ENCODE peak calls at places on chromosomes 1 and 21, in six cellular contexts. L is GM23338, K is sigmoid colon, J is breast epithelium, F is prostate gland, Q is spleen. S is an unnamed sample. For H3K4me1, the result is how much of the 10 kb centered on the place peaks cover.

GRCh38 chr21:42565886-42566523 is 52.4 kb downstream of the SLC37A1 start:
- DNase-seq in Q (peak), J (peak), K (peak), L (no peak), F (no peak), S (peak)

GRCh38 chr1:167987174-167987573 is 50.3 kb upstream of the MPC2 start:
- DNase-seq in L (no peak), J (no peak), K (no peak), F (no peak), Q (no peak), S (no peak)

GRCh38 chr1:101820080-101820479 is 176.6 kb downstream of the OLFM3 start:
- DNase-seq in F (no peak), J (no peak), Q (no peak), K (no peak), L (peak), S (no peak)

GRCh38 chr1:234691567-234691966 is 81.6 kb upstream of the IRF2BP2 start:
- DNase-seq in K (no peak), F (no peak), Q (no peak), J (no peak), L (no peak), S (no peak)

GRCh38 chr1:2300004-2300771 is 72.1 kb downstream of the SKI start:
- DNase-seq in L (no peak), F (no peak), Q (peak), K (no peak), J (no peak), S (peak)

GRCh38 chr1:21115098-21115760 is 61.5 kb downstream of the EIF4G3 start:
- DNase-seq in Q (no peak), J (no peak), L (no peak), K (no peak), F (no peak), S (no peak)

GRCh38 chr1:84920159-84920558 is 27.2 kb upstream of the LPAR3 start:
- DNase-seq in J (no peak), Q (no peak), K (no peak), L (no peak), F (no peak), S (no peak)

GRCh38 chr1:156503672-156504055 is 3.1 kb upstream of the MEF2D start:
- DNase-seq in J (no peak), Q (no peak), L (no peak), F (no peak), K (no peak), S (no peak)

GRCh38 chr1:113916974-113917373 is 11.8 kb downstream of the DCLRE1B start:
- DNase-seq in K (no peak), Q (no peak), F (no peak), J (no peak), L (no peak), S (no peak)

GRCh38 chr1:24279590-24280232 is 39.4 kb upstream of the GRHL3 start:
- DNase-seq in Q (no peak), L (no peak), J (no peak), K (no peak), F (no peak), S (no peak)

GRCh38 chr1:64006276-64007051 is 197.0 kb upstream of the UBE2U start:
- DNase-seq in J (no peak), K (no peak), Q (no peak), F (peak), L (no peak), S (peak)

GRCh38 chr1:4653796-4654715 is at the start of gene AJAP1:
- DNase-seq in J (no peak), F (no peak), L (no peak), K (no peak), Q (no peak), S (no peak)

GRCh38 chr1:63779872-63780271 is 6.1 kb downstream of the ROR1 start:
- DNase-seq in F (no peak), L (no peak), K (no peak), Q (no peak), J (no peak), S (no peak)

GRCh38 chr1:2236695-2237677 is 8.9 kb downstream of the SKI start:
- DNase-seq in F (no peak), J (no peak), Q (peak), L (no peak), K (no peak), S (no peak)

GRCh38 chr21:28632718-28633408 is 359.8 kb downstream of the LTN1 start:
- DNase-seq in F (peak), K (no peak), J (no peak), Q (no peak), L (peak), S (no peak)

GRCh38 chr1:225762002-225762441 is 15.6 kb upstream of the SRP9 start:
- DNase-seq in F (no peak), L (no peak), J (no peak), Q (peak), K (no peak), S (peak)

GRCh38 chr1:19504796-19505693 is 19.7 kb upstream of the CAPZB start:
- DNase-seq in L (no peak), F (no peak), J (no peak), Q (no peak), K (peak), S (no peak)

GRCh38 chr1:109112652-109113285 is 1.1 kb upstream of the ELAPOR1 start:
- DNase-seq in K (peak), J (peak), Q (peak), F (peak), L (peak), S (peak)

GRCh38 chr1:110494522-110495406 is 24.2 kb downstream of the KCNA10 start:
- DNase-seq in Q (no peak), F (no peak), K (no peak), J (no peak), L (peak), S (no peak)

GRCh38 chr1:5993553-5994510 is 1.6 kb upstream of the NPHP4 start:
- DNase-seq in J (no peak), K (no peak), F (no peak), L (peak), Q (peak), S (no peak)

GRCh38 chr1:116880952-116881351 is 28.8 kb upstream of the PTGFRN start:
- DNase-seq in L (no peak), F (no peak), K (peak), Q (no peak), J (no peak), S (no peak)

GRCh38 chr1:235790123-235790522 is 76.6 kb downstream of the LYST start:
- DNase-seq in F (no peak), K (no peak), J (no peak), Q (no peak), L (no peak), S (no peak)

DNA sequence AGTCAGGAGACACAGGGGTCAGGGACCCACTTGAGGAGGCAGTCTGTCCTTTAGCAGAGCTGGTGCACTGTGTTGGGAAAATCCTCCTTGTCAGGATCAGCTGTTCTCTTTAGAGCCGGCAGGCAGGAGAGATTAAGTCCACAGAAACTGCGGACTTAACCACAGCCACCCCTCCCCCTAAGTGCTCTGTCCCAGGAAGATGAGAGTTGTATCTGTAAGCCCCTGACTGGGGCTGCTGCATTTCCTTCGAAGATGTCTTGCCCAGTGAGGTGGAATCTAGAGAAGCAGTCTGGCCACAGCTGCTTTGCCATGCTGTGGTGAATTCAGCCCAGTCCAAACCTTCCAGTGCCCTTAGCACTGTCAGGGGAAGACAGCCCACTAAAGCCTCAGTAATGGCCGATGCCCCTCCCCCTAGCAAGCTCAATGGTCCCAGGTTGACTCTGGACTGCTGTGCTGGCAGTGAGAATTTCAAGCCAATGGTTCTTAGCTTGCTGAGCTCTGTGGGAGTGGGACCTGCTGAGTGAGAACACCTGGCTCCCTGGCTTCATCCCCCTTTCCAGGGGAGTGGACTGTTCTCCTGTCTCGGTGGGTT is 172.8 kb downstream of the ST6GALNAC3 start:
- DNase-seq in K (no peak), F (no peak), J (no peak), L (peak), Q (no peak), S (no peak)
- TF ChIP-seq CTCF in K (no peak), F (no peak), J (no peak), L (no peak), Q (no peak), S (no peak)

GRCh38 chr1:17617787-17618557 is 78.5 kb downstream of the ARHGEF10L start:
- DNase-seq in J (no peak), F (no peak), L (no peak), Q (no peak), K (peak), S (no peak)
- TF ChIP-seq POLR2AphosphoS5 in J (no peak), F (peak), L (no peak), Q (no peak), K (peak), S (peak)

GRCh38 chr1:206040328-206040727 is 12.6 kb upstream of the RHEX start:
- DNase-seq in J (no peak), F (no peak), K (no peak), Q (no peak), L (peak), S (no peak)

GRCh38 chr1:206035027-206035426 is 11.3 kb upstream of the CTSE start:
- DNase-seq in K (no peak), F (peak), L (no peak), J (no peak), Q (no peak), S (peak)

GRCh38 chr1:206037521-206037920 is 13.8 kb upstream of the CTSE start:
- DNase-seq in K (no peak), Q (no peak), F (no peak), L (no peak), J (no peak), S (no peak)

GRCh38 chr1:206039046-206039929 is 13.7 kb upstream of the RHEX start:
- DNase-seq in F (no peak), K (no peak), Q (no peak), J (no peak), L (peak), S (no peak)

GRCh38 chr1:206036661-206037455 is 13.2 kb upstream of the CTSE start:
- DNase-seq in F (no peak), Q (no peak), L (no peak), J (no peak), K (no peak), S (no peak)
- H3K4me1 ChIP-seq in F (under half), Q (under half), L (under half), J (under half), K (under half), S (under half)

DNA sequence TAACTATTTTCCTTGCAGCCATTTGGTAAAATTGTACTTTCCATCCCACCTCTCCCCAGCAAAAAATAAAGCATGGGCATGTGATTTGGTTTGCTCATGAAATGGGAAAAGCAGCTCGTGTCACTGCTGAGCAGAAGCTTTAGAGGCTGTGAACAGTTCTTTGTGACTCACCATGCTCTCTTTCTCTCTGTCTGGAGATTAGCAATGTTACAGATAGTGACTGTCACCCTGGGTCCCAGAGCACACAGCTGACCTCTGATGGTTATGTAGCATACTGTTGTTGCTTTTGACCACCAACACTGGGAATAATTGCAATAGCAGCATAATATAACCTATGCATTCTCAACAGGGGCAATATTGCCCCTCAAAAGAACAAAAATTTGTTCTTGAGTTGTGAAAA is 70.6 kb downstream of the RGS2 start:
- DNase-seq in J (no peak), F (no peak), L (no peak), K (no peak), Q (no peak), S (no peak)
- TF ChIP-seq CTCF in J (no peak), F (no peak), L (no peak), K (no peak), Q (no peak), S (no peak)

GRCh38 chr1:15786581-15786980 is 20.9 kb downstream of the UQCRHL start:
- DNase-seq in J (no peak), K (no peak), F (no peak), Q (no peak), L (no peak), S (no peak)

GRCh38 chr1:15788624-15789301 is 18.7 kb downstream of the UQCRHL start:
- DNase-seq in F (no peak), K (no peak), Q (no peak), L (no peak), J (no peak), S (no peak)

GRCh38 chr1:15785683-15786082 is 21.8 kb downstream of the UQCRHL start:
- DNase-seq in K (no peak), Q (no peak), J (no peak), L (no peak), F (no peak), S (no peak)
- TF ChIP-seq POLR2AphosphoS5 in K (no peak), Q (peak), J (no peak), L (no peak), F (no peak), S (no peak)

DNA sequence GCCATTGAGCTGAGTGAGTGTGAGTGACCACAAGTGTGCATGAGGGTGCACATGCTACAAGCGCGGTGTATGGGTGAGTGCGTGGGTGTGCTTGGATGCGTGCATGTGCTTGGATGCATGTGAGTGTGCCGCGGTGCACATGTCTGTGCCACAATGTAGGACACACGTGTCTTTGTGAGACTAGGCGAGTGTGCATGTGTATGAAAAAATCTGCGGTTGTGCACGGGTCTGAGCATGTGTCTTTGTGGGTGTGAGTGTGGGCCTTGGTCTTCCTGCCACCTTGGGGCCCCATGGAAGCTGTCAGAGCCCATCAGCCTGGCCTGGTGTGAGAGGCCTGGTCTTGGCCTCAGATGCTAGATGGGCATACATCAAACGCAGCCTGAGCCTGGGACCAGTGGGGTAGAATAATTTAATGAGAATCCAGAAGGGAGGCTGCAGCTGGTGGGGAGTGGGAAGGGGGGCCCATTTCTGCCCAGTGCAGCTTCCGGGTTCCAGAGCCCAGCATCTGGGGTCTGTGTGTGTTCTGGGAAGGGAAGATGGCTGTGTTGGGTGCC is 103.9 kb upstream of the SLC2A1 start:
- DNase-seq in F (no peak), K (no peak), L (no peak), Q (no peak), J (no peak), S (no peak)
- H3K4me1 ChIP-seq in F (under half), K (under half), L (under half), Q (under half), J (under half), S (under half)

GRCh38 chr1:36153476-36153875 is 2.5 kb upstream of the MAP7D1 start:
- DNase-seq in K (no peak), Q (no peak), L (no peak), J (no peak), F (no peak), S (no peak)
- TF ChIP-seq CTCF in K (no peak), Q (no peak), L (no peak), J (no peak), F (no peak), S (no peak)

S was measured in stomach.